ENCODE peak calls at places on chromosome 6, in ten cellular contexts. One of them, this sample, is unnamed.

GRCh38 chr6:13428528-13429405 is 58.6 kb downstream of the GFOD1 start:
- DNase-seq in AG04450: no peak
- DNase-seq in HFFc6: no peak
- DNase-seq in OCI-LY7: peak
- DNase-seq in progenitor cell of endocrine pancreas: no peak
- DNase-seq in lung: no peak
- DNase-seq in fibroblast of pulmonary artery: no peak
- DNase-seq in HCT116: no peak
- DNase-seq in spleen: peak
- DNase-seq in AG10803: no peak
- DNase-seq in this sample: peak

GRCh38 chr6:14948586-14949245 is 297.2 kb upstream of the JARID2 start:
- DNase-seq in AG04450: no peak
- DNase-seq in HFFc6: no peak
- DNase-seq in OCI-LY7: no peak
- DNase-seq in progenitor cell of endocrine pancreas: no peak
- DNase-seq in lung: no peak
- DNase-seq in fibroblast of pulmonary artery: no peak
- DNase-seq in HCT116: no peak
- DNase-seq in spleen: no peak
- DNase-seq in AG10803: no peak
- DNase-seq in this sample: no peak

GRCh38 chr6:15443119-15443518 is 197.2 kb downstream of the JARID2 start:
- DNase-seq in AG04450: peak
- DNase-seq in HFFc6: peak
- DNase-seq in OCI-LY7: no peak
- DNase-seq in progenitor cell of endocrine pancreas: no peak
- DNase-seq in lung: no peak
- DNase-seq in fibroblast of pulmonary artery: peak
- DNase-seq in HCT116: no peak
- DNase-seq in spleen: no peak
- DNase-seq in AG10803: peak
- DNase-seq in this sample: no peak

GRCh38 chr6:10621227-10621626 is 73.2 kb downstream of the C6orf52 start:
- DNase-seq in AG04450: no peak
- DNase-seq in HFFc6: no peak
- DNase-seq in OCI-LY7: no peak
- DNase-seq in progenitor cell of endocrine pancreas: no peak
- DNase-seq in lung: no peak
- DNase-seq in fibroblast of pulmonary artery: no peak
- DNase-seq in HCT116: no peak
- DNase-seq in spleen: no peak
- DNase-seq in AG10803: no peak
- DNase-seq in this sample: no peak

GRCh38 chr6:5525209-5525608 is 263.9 kb downstream of the FARS2 start:
- DNase-seq in AG04450: no peak
- DNase-seq in HFFc6: peak
- DNase-seq in OCI-LY7: no peak
- DNase-seq in progenitor cell of endocrine pancreas: no peak
- DNase-seq in lung: peak
- DNase-seq in fibroblast of pulmonary artery: peak
- DNase-seq in HCT116: no peak
- DNase-seq in spleen: no peak
- DNase-seq in AG10803: peak
- DNase-seq in this sample: no peak

GRCh38 chr6:44094403-44095242 is 32.6 kb downstream of the MRPL14 start:
- DNase-seq in AG04450: no peak
- DNase-seq in HFFc6: no peak
- DNase-seq in OCI-LY7: no peak
- DNase-seq in progenitor cell of endocrine pancreas: no peak
- DNase-seq in lung: no peak
- DNase-seq in fibroblast of pulmonary artery: no peak
- DNase-seq in HCT116: no peak
- DNase-seq in spleen: no peak
- DNase-seq in AG10803: no peak
- DNase-seq in this sample: no peak

GRCh38 chr6:71468841-71469750 is 180.5 kb downstream of the OGFRL1 start:
- DNase-seq in AG04450: peak
- DNase-seq in HFFc6: peak
- DNase-seq in OCI-LY7: no peak
- DNase-seq in progenitor cell of endocrine pancreas: no peak
- DNase-seq in lung: peak
- DNase-seq in fibroblast of pulmonary artery: peak
- DNase-seq in HCT116: no peak
- DNase-seq in spleen: no peak
- DNase-seq in AG10803: peak
- DNase-seq in this sample: no peak

GRCh38 chr6:13851803-13852202 is 37.4 kb upstream of the MCUR1 start:
- DNase-seq in AG04450: no peak
- DNase-seq in HFFc6: no peak
- DNase-seq in OCI-LY7: no peak
- DNase-seq in progenitor cell of endocrine pancreas: no peak
- DNase-seq in lung: no peak
- DNase-seq in fibroblast of pulmonary artery: no peak
- DNase-seq in HCT116: no peak
- DNase-seq in spleen: no peak
- DNase-seq in AG10803: no peak
- DNase-seq in this sample: no peak

GRCh38 chr6:56339524-56339923 is 92.1 kb upstream of the COL21A1 start:
- DNase-seq in AG04450: no peak
- DNase-seq in HFFc6: no peak
- DNase-seq in OCI-LY7: no peak
- DNase-seq in progenitor cell of endocrine pancreas: no peak
- DNase-seq in lung: no peak
- DNase-seq in fibroblast of pulmonary artery: no peak
- DNase-seq in HCT116: no peak
- DNase-seq in spleen: no peak
- DNase-seq in AG10803: no peak
- DNase-seq in this sample: no peak

GRCh38 chr6:3260296-3260695 is 1.5 kb downstream of the PSMG4 start:
- DNase-seq in AG04450: no peak
- DNase-seq in HFFc6: no peak
- DNase-seq in OCI-LY7: no peak
- DNase-seq in progenitor cell of endocrine pancreas: no peak
- DNase-seq in lung: no peak
- DNase-seq in fibroblast of pulmonary artery: no peak
- DNase-seq in HCT116: no peak
- DNase-seq in spleen: no peak
- DNase-seq in AG10803: no peak
- DNase-seq in this sample: no peak

GRCh38 chr6:43924222-43924702 is 154.3 kb downstream of the VEGFA start:
- DNase-seq in AG04450: no peak
- DNase-seq in HFFc6: no peak
- DNase-seq in OCI-LY7: no peak
- DNase-seq in progenitor cell of endocrine pancreas: no peak
- DNase-seq in lung: no peak
- DNase-seq in fibroblast of pulmonary artery: no peak
- DNase-seq in HCT116: no peak
- DNase-seq in spleen: peak
- DNase-seq in AG10803: peak
- DNase-seq in this sample: no peak

GRCh38 chr6:118297821-118298220 is 250.3 kb upstream of the PLN start:
- DNase-seq in AG04450: no peak
- DNase-seq in HFFc6: no peak
- DNase-seq in OCI-LY7: no peak
- DNase-seq in progenitor cell of endocrine pancreas: no peak
- DNase-seq in lung: no peak
- DNase-seq in fibroblast of pulmonary artery: no peak
- DNase-seq in HCT116: no peak
- DNase-seq in spleen: no peak
- DNase-seq in AG10803: no peak
- DNase-seq in this sample: no peak

GRCh38 chr6:36829919-36830544 is 9.2 kb downstream of the CPNE5 start:
- DNase-seq in AG04450: no peak
- DNase-seq in HFFc6: no peak
- DNase-seq in OCI-LY7: no peak
- DNase-seq in progenitor cell of endocrine pancreas: no peak
- DNase-seq in lung: peak
- DNase-seq in fibroblast of pulmonary artery: peak
- DNase-seq in HCT116: no peak
- DNase-seq in spleen: no peak
- DNase-seq in AG10803: peak
- DNase-seq in this sample: no peak

GRCh38 chr6:42135161-42135560 is 7.3 kb downstream of the C6orf132 start:
- DNase-seq in AG04450: no peak
- DNase-seq in HFFc6: no peak
- DNase-seq in OCI-LY7: no peak
- DNase-seq in progenitor cell of endocrine pancreas: no peak
- DNase-seq in lung: no peak
- DNase-seq in fibroblast of pulmonary artery: no peak
- DNase-seq in HCT116: no peak
- DNase-seq in spleen: no peak
- DNase-seq in AG10803: no peak
- DNase-seq in this sample: no peak

GRCh38 chr6:42138190-42138589 is 4.2 kb downstream of the C6orf132 start:
- DNase-seq in AG04450: no peak
- DNase-seq in HFFc6: no peak
- DNase-seq in OCI-LY7: no peak
- DNase-seq in progenitor cell of endocrine pancreas: no peak
- DNase-seq in lung: no peak
- DNase-seq in fibroblast of pulmonary artery: no peak
- DNase-seq in HCT116: no peak
- DNase-seq in spleen: no peak
- DNase-seq in AG10803: no peak
- DNase-seq in this sample: no peak

GRCh38 chr6:42135722-42136121 is 6.7 kb downstream of the C6orf132 start:
- DNase-seq in AG04450: no peak
- DNase-seq in HFFc6: no peak
- DNase-seq in OCI-LY7: no peak
- DNase-seq in progenitor cell of endocrine pancreas: no peak
- DNase-seq in lung: no peak
- DNase-seq in fibroblast of pulmonary artery: no peak
- DNase-seq in HCT116: no peak
- DNase-seq in spleen: no peak
- DNase-seq in AG10803: peak
- DNase-seq in this sample: no peak

GRCh38 chr6:42137192-42137753 is 5.1 kb downstream of the C6orf132 start:
- DNase-seq in AG04450: no peak
- DNase-seq in HFFc6: no peak
- DNase-seq in OCI-LY7: no peak
- DNase-seq in progenitor cell of endocrine pancreas: no peak
- DNase-seq in lung: no peak
- DNase-seq in fibroblast of pulmonary artery: no peak
- DNase-seq in HCT116: no peak
- DNase-seq in spleen: no peak
- DNase-seq in AG10803: no peak
- DNase-seq in this sample: no peak

GRCh38 chr6:42136508-42137191 is 5.8 kb downstream of the C6orf132 start:
- DNase-seq in AG04450: peak
- DNase-seq in HFFc6: peak
- DNase-seq in OCI-LY7: peak
- DNase-seq in progenitor cell of endocrine pancreas: no peak
- DNase-seq in lung: no peak
- DNase-seq in fibroblast of pulmonary artery: peak
- DNase-seq in HCT116: peak
- DNase-seq in spleen: no peak
- DNase-seq in AG10803: peak
- DNase-seq in this sample: peak
- TF ChIP-seq CTCF in AG04450: peak
- TF ChIP-seq CTCF in HFFc6: peak
- TF ChIP-seq CTCF in OCI-LY7: peak
- TF ChIP-seq CTCF in progenitor cell of endocrine pancreas: peak
- TF ChIP-seq CTCF in lung: no peak
- TF ChIP-seq CTCF in fibroblast of pulmonary artery: peak
- TF ChIP-seq CTCF in HCT116: no peak
- TF ChIP-seq CTCF in spleen: peak
- TF ChIP-seq CTCF in AG10803: peak
- TF ChIP-seq CTCF in this sample: peak

DNA sequence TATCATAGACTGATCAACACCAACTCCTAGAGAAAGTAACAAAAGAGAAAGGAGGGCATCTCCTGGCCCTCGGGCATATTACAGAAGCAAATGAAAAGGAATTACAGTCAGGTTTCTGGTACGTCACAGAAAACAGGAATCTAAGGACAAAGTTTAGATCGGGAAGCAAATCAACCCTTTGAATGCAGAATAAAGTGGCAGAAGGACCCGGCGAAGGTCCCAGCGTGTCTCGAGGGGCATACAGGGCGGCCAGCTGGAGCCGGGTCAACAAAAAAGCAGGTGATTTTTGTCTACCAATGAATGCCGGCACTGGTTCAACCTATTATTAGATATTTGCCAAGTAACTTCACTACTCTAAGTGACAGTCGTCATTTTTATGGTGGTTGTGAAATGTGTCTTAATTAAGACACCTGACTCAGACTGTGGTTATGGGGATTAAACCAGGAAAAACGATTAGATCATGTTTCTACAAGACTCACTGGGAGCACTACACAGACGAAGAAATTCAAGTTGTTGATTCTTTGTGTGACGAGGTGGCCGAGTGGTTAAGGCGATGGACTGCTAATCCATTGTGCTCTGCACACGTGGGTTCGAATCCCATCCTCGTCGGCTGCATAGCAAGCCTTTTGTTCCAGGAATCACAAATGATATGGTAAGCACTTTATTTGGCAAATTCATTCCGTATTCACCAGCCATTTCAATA is 12.4 kb upstream of the ZSCAN9 start:
- DNase-seq in AG04450: peak
- DNase-seq in HFFc6: peak
- DNase-seq in OCI-LY7: peak
- DNase-seq in progenitor cell of endocrine pancreas: no peak
- DNase-seq in lung: peak
- DNase-seq in fibroblast of pulmonary artery: peak
- DNase-seq in HCT116: peak
- DNase-seq in spleen: no peak
- DNase-seq in AG10803: peak
- DNase-seq in this sample: peak
- TF ChIP-seq CTCF in AG04450: no peak
- TF ChIP-seq CTCF in HFFc6: peak
- TF ChIP-seq CTCF in OCI-LY7: peak
- TF ChIP-seq CTCF in progenitor cell of endocrine pancreas: no peak
- TF ChIP-seq CTCF in lung: no peak
- TF ChIP-seq CTCF in fibroblast of pulmonary artery: no peak
- TF ChIP-seq CTCF in HCT116: peak
- TF ChIP-seq CTCF in spleen: no peak
- TF ChIP-seq CTCF in AG10803: no peak
- TF ChIP-seq CTCF in this sample: peak

GRCh38 chr6:106688177-106688951 is 59.0 kb downstream of the QRSL1 start:
- DNase-seq in AG04450: no peak
- DNase-seq in HFFc6: no peak
- DNase-seq in OCI-LY7: peak
- DNase-seq in progenitor cell of endocrine pancreas: no peak
- DNase-seq in lung: no peak
- DNase-seq in fibroblast of pulmonary artery: no peak
- DNase-seq in HCT116: no peak
- DNase-seq in spleen: no peak
- DNase-seq in AG10803: peak
- DNase-seq in this sample: peak
- TF ChIP-seq CTCF in AG04450: no peak
- TF ChIP-seq CTCF in HFFc6: no peak
- TF ChIP-seq CTCF in OCI-LY7: peak
- TF ChIP-seq CTCF in progenitor cell of endocrine pancreas: no peak
- TF ChIP-seq CTCF in lung: no peak
- TF ChIP-seq CTCF in fibroblast of pulmonary artery: no peak
- TF ChIP-seq CTCF in HCT116: no peak
- TF ChIP-seq CTCF in spleen: no peak
- TF ChIP-seq CTCF in AG10803: no peak
- TF ChIP-seq CTCF in this sample: no peak

DNA sequence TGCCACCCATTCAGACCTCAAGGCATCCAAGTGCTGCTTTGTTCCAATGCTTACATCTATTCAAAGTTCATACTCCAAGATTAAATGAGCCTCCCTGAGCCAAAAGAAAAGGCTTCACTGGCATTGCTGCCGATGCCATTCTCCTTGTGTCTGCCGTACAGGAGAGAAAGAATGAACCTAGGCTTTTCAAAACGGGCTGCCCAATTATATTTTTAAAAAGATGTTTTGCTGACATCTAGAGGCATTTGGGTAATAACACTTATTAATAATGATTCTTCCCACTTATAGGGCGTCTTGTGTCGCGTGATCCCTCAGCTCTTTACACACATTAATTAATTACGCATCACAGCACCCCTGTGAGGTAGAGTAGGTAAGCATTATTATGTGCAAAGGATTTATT is 545.6 kb downstream of the PKHD1 start:
- DNase-seq in AG04450: no peak
- DNase-seq in HFFc6: no peak
- DNase-seq in OCI-LY7: no peak
- DNase-seq in progenitor cell of endocrine pancreas: no peak
- DNase-seq in lung: no peak
- DNase-seq in fibroblast of pulmonary artery: no peak
- DNase-seq in HCT116: no peak
- DNase-seq in spleen: no peak
- DNase-seq in AG10803: no peak
- DNase-seq in this sample: no peak
- TF ChIP-seq CTCF in AG04450: no peak
- TF ChIP-seq CTCF in HFFc6: no peak
- TF ChIP-seq CTCF in OCI-LY7: peak
- TF ChIP-seq CTCF in progenitor cell of endocrine pancreas: no peak
- TF ChIP-seq CTCF in lung: no peak
- TF ChIP-seq CTCF in fibroblast of pulmonary artery: no peak
- TF ChIP-seq CTCF in HCT116: no peak
- TF ChIP-seq CTCF in spleen: no peak
- TF ChIP-seq CTCF in AG10803: no peak
- TF ChIP-seq CTCF in this sample: no peak

This sample was measured in GM10248.